ENCODE peak calls at places on chromosomes 11 and 22, in seven cellular contexts. G is GM23338, T is A549, R is tibial nerve, C is IMR-90, A is OCI-LY7, M is body of pancreas. K is an unnamed sample.

GRCh38 chr11:32279672-32280071 is 155.7 kb downstream of the WT1 start:
- DNase-seq in T (no peak), A (no peak), C (no peak), G (peak), R (no peak), M (no peak), K (no peak)

GRCh38 chr11:72673943-72674828 is at the start of gene PDE2A:
- DNase-seq in M (no peak), A (no peak), R (no peak), C (no peak), T (no peak), G (peak), K (no peak)

GRCh38 chr22:22040908-22041307 is 58.3 kb upstream of the TOP3B start:
- DNase-seq in A (no peak), C (no peak), R (no peak), G (no peak), M (no peak), T (no peak), K (no peak)

GRCh38 chr11:116833816-116834534 is 3.4 kb downstream of the APOA1 start:
- DNase-seq in R (no peak), T (no peak), A (no peak), G (no peak), M (peak), C (no peak), K (no peak)

GRCh38 chr22:26718905-26719304 is 61.5 kb downstream of the MIAT start:
- DNase-seq in R (no peak), C (peak), M (no peak), T (peak), G (no peak), A (no peak), K (no peak)

GRCh38 chr22:44738347-44738715 is 14.0 kb upstream of the ARHGAP8 start:
- DNase-seq in A (no peak), G (no peak), C (peak), T (no peak), M (no peak), R (no peak), K (no peak)

GRCh38 chr11:34209809-34210208 is 104.4 kb downstream of the NAT10 start:
- DNase-seq in C (no peak), R (no peak), M (no peak), T (peak), A (no peak), G (peak), K (no peak)

GRCh38 chr22:39897841-39898240 is 3.0 kb upstream of the GRAP2 start:
- DNase-seq in M (no peak), G (no peak), R (no peak), T (no peak), C (no peak), A (no peak), K (no peak)

GRCh38 chr22:46969961-46970360 is 207.5 kb downstream of the TBC1D22A start:
- DNase-seq in T (no peak), C (no peak), R (no peak), A (no peak), G (no peak), M (no peak), K (no peak)

GRCh38 chr11:134439181-134439580 is 27.1 kb upstream of the B3GAT1 start:
- DNase-seq in C (no peak), R (no peak), M (no peak), A (no peak), T (no peak), G (no peak), K (no peak)

GRCh38 chr11:8337115-8337386 is 73.4 kb upstream of the LMO1 start:
- DNase-seq in C (no peak), A (no peak), G (no peak), R (no peak), M (no peak), T (no peak), K (no peak)

GRCh38 chr11:55367674-55368073 is at the start of gene OR4A15:
- DNase-seq in M (no peak), G (no peak), A (no peak), T (no peak), R (no peak), C (no peak), K (no peak)

GRCh38 chr11:5600374-5600851 is 4.0 kb downstream of the TRIM6 start:
- DNase-seq in R (peak), C (peak), G (peak), A (peak), T (peak), M (peak), K (no peak)

GRCh38 chr22:27804016-27804415 is 2.5 kb upstream of the MN1 start:
- DNase-seq in G (no peak), C (no peak), M (no peak), R (no peak), T (no peak), A (no peak), K (no peak)

GRCh38 chr11:417652-418342 is 3.0 kb upstream of the SIGIRR start:
- DNase-seq in T (no peak), C (no peak), A (no peak), R (no peak), G (no peak), M (no peak), K (no peak)

GRCh38 chr11:47216141-47216798 is 1.5 kb downstream of the DDB2 start:
- DNase-seq in G (no peak), R (peak), A (peak), T (peak), M (peak), C (peak), K (no peak)

GRCh38 chr11:36024716-36025115 is 80.9 kb downstream of the LDLRAD3 start:
- DNase-seq in M (no peak), G (no peak), C (no peak), A (no peak), R (no peak), T (no peak), K (no peak)

GRCh38 chr22:30546616-30547015 is at the start of gene SEC14L6:
- DNase-seq in G (no peak), A (no peak), C (no peak), R (no peak), T (no peak), M (no peak), K (no peak)

GRCh38 chr11:100855466-100856067 is 168.5 kb downstream of the ARHGAP42 start:
- DNase-seq in C (peak), T (peak), M (no peak), G (peak), R (no peak), A (peak), K (no peak)

DNA sequence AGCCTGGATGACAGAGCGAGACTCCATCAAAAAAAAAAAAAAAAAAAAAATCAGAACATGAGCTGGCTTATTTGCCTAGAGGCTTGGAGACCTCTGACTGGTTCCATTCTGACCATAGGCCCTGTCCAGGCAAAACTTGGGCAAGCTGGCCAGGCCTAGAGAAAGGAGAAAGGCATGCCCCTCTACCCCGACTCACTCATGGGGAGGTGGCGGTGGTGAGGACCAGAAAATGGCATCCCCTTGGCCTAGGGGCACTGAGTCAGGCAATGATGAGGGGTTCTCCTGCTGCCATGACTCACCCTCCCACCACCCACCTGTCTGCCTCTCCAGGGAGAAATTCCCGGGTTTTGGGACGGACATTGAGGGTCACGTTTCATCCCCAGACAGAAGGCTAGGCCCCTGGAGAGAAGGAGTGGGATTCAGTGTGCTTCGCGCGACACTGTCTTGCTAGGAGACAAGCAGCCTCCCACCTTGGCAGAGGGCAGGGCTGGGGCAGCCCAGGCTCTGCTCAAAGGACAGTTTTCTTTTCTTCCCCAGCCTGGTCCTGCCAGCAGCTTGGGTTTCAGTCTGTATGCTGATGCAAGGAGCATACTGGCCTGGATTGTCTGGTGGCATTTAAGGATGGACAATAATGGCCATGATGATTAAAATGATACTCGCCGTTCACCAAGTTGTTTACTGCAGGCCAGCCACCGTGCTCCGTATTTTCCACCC is 17.2 kb downstream of the TOB2 start:
- DNase-seq in T (no peak), M (no peak), R (no peak), A (no peak), G (no peak), C (no peak), K (no peak)
- H3K27ac ChIP-seq in T (no peak), M (no peak), R (no peak), A (no peak), G (no peak), C (no peak), K (peak)

DNA sequence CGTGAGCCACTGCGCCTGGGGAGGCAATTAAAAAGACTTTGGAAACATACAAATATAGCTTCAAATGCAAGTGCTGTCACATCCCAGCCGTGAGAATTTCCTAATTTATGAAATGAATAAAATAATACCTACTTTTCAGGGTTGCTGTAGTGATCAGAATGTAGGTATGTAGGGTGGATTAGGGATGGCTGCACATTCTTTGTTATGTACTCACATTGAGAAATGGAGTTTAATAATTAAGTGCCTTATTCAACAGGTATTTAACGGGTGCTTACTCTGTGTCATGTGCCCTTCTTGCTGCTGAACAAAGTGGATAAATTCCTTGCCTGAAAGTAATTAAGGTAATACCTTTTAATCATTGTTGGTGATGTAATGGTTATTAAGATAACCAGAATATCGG is 37.0 kb downstream of the MMP7 start:
- DNase-seq in C (no peak), R (no peak), G (no peak), A (no peak), T (no peak), M (no peak), K (no peak)
- H3K27ac ChIP-seq in C (no peak), R (no peak), G (no peak), A (no peak), T (peak), M (no peak), K (no peak)

GRCh38 chr11:2927851-2928604 is 1.2 kb downstream of the PHLDA2 start:
- DNase-seq in T (peak), M (no peak), C (peak), A (no peak), G (no peak), R (no peak), K (no peak)

GRCh38 chr11:2930705-2931415 is 1.6 kb upstream of the PHLDA2 start:
- DNase-seq in G (peak), T (peak), C (peak), R (no peak), M (peak), A (peak), K (no peak)

GRCh38 chr11:2929880-2930704 is 872 bp upstream of the PHLDA2 start:
- DNase-seq in M (peak), R (no peak), G (peak), C (peak), T (peak), A (no peak), K (no peak)

GRCh38 chr11:2928605-2929510 is at the start of gene PHLDA2:
- DNase-seq in R (no peak), T (peak), M (peak), A (no peak), G (peak), C (peak), K (no peak)

GRCh38 chr11:2929511-2929879 is 275 bp upstream of the PHLDA2 start:
- DNase-seq in M (peak), R (no peak), T (peak), A (no peak), C (peak), G (no peak), K (no peak)
- H3K27ac ChIP-seq in M (peak), R (no peak), T (peak), A (no peak), C (peak), G (no peak), K (peak)

DNA sequence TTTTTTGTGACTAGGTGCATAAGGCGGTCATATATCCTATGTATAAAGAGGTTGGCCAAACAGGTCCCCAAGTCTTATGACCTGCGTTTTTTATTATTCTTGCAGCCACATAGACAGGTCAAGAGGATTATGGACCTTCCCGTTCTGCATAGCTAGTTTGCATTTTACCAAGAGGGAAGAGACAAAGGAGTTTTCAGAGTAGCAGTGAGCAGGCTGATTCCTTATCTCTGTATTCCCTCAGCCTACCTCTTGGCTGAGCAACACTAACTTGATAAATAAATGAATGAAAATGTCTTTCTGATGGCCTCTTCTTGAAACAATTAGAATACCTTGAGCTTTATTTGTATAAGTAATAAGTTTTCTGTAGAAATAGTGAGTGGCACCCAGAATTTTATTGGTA is 180.5 kb downstream of the WNT11 start:
- DNase-seq in A (no peak), C (no peak), M (no peak), G (no peak), R (no peak), T (no peak), K (no peak)
- H3K27ac ChIP-seq in A (no peak), C (no peak), M (no peak), G (no peak), R (no peak), T (no peak), K (no peak)

DNA sequence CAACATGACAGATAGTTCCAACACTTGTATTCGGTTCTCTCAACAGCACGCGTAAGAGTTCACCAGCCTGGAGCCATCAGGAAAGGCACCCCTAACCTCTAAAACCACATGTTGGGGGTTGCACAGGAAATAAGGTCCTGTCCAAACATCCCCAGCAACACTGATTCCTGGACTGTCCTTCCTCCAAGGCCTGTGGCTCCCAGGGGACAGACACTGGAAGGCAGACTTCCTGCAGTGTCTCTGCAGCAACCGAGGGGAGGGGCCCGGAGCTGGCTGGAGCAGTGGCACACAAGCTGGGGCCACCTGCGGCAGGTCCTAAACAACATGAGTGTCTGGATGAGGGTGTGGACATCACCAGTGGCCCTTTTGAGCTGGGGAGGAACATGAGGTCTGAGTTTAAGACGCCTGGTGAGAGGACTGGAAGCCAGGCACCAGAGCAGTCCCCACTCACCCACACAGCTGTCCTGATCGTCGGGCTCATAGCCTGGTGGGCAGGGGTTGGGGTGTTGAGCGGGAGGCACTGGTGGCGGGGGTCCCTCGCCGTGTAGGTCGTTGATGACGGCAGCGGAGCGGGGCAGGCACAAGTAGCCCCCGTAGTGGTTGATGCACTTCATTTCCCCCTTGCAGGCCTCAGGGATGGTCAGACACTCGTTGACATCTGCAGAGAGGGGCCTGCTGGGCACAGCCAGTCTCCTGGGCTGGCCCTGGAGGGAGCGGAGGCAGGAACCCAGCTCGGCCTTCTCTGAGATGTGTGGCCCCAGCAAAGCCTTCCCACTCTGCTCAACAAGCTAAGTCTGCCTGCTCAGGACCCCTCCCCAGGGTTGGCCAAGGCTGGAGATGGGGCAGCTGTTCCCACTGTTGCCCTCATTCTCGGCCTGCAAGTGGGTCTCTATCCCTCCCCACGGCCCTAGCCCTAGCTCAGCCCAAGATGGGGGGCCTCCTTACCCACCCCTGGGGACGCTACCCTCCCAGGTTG is 1.6 kb downstream of the EFEMP2 start:
- DNase-seq in T (no peak), R (no peak), A (peak), C (no peak), M (no peak), G (no peak), K (no peak)
- H3K27ac ChIP-seq in T (no peak), R (no peak), A (no peak), C (peak), M (no peak), G (no peak), K (peak)